ENCODE peak calls at places on chromosome 7, in five cellular contexts. N is A549, B is HepG2, H is GM12878, Y is K562. V is an unnamed sample.

GRCh38 chr7:130899638-130900401 is 165.8 kb upstream of the KLF14 start:
- DNase-seq in N (no peak), B (peak; percentile 95), H (no peak), Y (no peak), V (no peak)

GRCh38 chr7:80453699-80454340 is 58.0 kb downstream of the GNAT3 start:
- DNase-seq in N (peak; percentile 40), B (peak; percentile 12), H (no peak), Y (peak; percentile 7), V (peak; percentile 45)

GRCh38 chr7:30618961-30619360 is 24.3 kb downstream of the GARS1 start:
- DNase-seq in N (no peak), B (no peak), H (no peak), Y (no peak), V (peak; percentile 36)

GRCh38 chr7:112052507-112052906 is 153.7 kb downstream of the DOCK4 start:
- DNase-seq in N (no peak), B (no peak), H (no peak), Y (no peak), V (no peak)

GRCh38 chr7:158323741-158324396 is 263.8 kb downstream of the PTPRN2 start:
- DNase-seq in N (no peak), B (no peak), H (no peak), Y (no peak), V (peak; percentile 11)

GRCh38 chr7:33661430-33662160 is 243.7 kb upstream of the BMPER start:
- DNase-seq in N (no peak), B (no peak), H (no peak), Y (no peak), V (no peak)

GRCh38 chr7:90841759-90842429 is 245.8 kb downstream of the CDK14 start:
- DNase-seq in N (no peak), B (no peak), H (no peak), Y (no peak), V (no peak)

GRCh38 chr7:98467570-98468312 is 66.9 kb upstream of the BAIAP2L1 start:
- DNase-seq in N (peak; percentile 27), B (no peak), H (no peak), Y (peak; percentile 26), V (no peak)

DNA sequence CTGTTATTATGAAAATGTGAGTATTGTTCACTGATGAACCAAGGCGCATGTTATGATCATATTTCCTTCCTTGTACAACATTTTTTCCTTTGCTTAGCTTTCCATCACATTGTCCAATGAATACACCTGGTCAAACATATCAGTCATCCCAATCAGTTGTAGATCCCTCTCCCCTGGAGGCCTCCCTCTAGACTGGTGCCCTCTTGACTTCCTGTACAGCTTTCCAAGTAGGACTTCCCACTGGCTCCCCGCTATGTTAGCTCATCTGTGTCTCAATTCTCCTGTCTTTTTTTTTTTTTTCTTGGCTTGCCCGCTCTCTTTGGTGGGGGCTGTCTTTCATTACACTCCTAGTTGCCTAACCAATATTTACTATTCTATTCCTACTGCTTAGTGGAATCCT is 214.2 kb upstream of the NPY start:
- DNase-seq in N (no peak), B (no peak), H (no peak), Y (no peak), V (no peak)
- TF ChIP-seq CHD2 in N (no peak), B (no peak), H (no peak), Y (no peak), V (no peak)

DNA sequence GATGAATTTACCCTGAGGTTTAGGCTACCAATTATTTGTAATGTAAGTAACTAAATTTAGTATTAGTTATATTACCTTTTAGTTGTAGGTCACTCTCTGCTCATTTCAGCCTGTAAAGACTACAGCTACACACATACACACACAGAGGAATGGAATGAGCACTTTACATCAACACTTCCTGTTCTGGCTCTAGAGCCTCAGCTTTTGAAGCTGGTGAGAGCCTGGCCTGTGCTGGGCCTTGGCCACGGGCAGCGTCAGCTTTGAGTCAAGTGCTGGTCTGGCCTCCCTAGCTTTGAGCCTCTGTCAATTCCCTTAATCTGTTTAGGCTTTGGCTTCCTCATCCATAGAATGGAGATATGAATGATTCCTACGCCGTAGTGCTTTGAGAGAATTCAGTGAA is 141.7 kb downstream of the EGFR start:
- DNase-seq in N (no peak), B (no peak), H (no peak), Y (no peak), V (no peak)
- TF ChIP-seq CHD2 in N (no peak), B (no peak), H (no peak), Y (no peak), V (no peak)

GRCh38 chr7:107692501-107692900 is 31.9 kb downstream of the SLC26A4 start:
- DNase-seq in N (no peak), B (no peak), H (no peak), Y (no peak), V (no peak)
- TF ChIP-seq CHD2 in N (no peak), B (no peak), H (no peak), Y (no peak), V (no peak)

GRCh38 chr7:140247564-140247963 is 70.8 kb upstream of the KDM7A start:
- DNase-seq in N (no peak), B (no peak), H (no peak), Y (no peak), V (no peak)

GRCh38 chr7:140242057-140243031 is 65.6 kb upstream of the KDM7A start:
- DNase-seq in N (no peak), B (peak; percentile 20), H (peak; percentile 56), Y (peak; percentile 96), V (peak; percentile 81)

GRCh38 chr7:140249036-140249806 is 72.4 kb upstream of the KDM7A start:
- DNase-seq in N (peak; percentile 56), B (peak; percentile 95), H (no peak), Y (no peak), V (no peak)

DNA sequence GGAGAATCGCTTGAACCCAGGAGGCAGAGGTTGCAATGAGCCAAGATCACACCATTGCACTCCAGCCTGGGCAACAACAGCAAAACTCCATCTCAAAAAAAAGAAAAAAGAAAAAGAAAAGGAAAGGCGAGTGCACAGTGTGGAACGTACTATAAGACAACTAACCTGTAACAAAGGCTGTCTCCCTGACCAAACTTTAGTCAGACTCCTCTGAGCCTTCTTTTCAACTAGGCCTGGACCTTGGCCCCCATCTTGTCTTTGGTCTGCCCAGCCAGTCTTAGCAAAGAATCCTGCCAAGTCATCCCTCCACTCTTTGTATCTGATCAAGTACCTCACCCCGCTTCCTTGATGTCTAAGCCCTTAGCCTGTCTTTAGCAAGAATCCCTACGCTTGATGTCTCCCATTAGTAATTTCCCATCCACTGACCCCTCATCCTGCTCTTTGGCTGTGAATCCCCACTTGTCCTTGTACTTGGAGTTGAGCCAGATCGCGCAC is 68.9 kb upstream of the KDM7A start:
- DNase-seq in N (no peak), B (no peak), H (no peak), Y (peak; percentile 81), V (no peak)
- TF ChIP-seq CHD2 in N (no peak), B (no peak), H (no peak), Y (no peak), V (no peak)

DNA sequence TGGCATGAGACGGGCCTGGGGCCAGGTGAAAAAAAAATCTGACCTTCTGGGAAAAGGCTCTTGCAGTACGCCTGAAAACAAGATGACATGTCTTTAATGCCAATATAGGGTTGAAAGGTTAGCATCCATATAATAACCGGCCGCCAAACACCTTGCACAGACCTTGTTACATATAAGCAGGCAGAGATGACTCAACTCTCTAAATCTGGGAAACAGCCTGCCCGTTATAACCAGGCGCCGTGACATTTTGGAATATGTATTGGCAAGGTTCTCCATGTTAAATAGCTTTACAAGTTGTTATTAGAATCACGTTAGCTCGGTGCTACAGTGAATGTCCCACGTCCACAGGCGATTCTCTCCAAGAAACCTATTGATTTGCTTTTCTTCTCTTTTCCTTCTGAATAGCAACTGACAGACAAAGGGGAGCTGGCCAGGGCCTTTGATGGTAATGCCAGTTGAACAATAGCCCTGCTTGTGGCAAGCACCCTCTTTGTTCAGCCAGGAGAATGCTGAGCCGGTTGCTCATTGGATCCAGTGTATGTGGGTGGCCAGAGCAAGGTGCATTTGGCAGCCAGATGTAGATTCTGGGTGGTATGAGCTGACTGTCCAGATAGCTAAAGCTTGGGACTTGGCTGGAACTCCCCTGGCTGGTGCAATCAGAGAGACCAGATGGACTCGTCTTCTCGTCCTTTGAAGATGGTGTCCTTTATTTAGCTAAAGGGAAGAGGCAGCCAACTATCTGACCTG is 80.1 kb upstream of the AUTS2 start:
- DNase-seq in N (no peak), B (no peak), H (no peak), Y (no peak), V (peak; percentile 40)
- TF ChIP-seq CHD2 in N (no peak), B (no peak), H (no peak), Y (no peak), V (no peak)

DNA sequence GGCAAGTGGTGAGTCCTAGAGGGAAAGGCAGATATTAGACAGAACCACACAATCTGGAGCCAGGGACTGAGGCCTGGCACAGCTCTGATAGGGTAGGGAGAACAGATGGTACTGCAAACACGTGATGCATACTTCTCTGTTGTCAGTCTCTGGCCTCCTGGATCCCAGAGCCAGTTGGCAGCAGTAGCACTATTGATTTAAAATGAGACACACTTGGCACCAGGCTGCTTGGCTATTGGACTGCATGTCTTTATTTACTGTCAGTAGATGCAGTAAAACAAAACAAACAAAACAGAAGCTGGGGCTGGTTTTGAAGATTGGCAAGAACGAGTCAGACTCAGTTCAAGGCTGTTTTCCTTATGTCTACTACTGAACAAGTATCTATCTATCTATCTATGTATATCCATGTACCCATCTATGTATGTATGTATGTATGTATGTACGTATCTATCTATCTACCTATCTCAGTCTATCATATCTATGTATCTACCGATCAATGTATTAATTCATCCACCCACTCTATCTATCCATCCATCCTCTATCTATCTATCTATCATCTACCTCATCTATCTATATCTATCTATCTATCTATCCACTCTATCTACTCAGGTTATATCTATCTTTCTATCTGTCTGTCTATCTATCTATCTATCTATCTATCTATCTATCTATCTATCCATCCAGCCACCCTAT is 23.4 kb upstream of the MGAM2 start:
- DNase-seq in N (no peak), B (no peak), H (no peak), Y (no peak), V (no peak)
- TF ChIP-seq CHD2 in N (no peak), B (no peak), H (no peak), Y (no peak), V (no peak)

GRCh38 chr7:140375808-140376730 is 22.3 kb downstream of the SLC37A3 start:
- DNase-seq in N (no peak), B (no peak), H (no peak), Y (no peak), V (no peak)
- TF ChIP-seq CHD2 in N (no peak), B (no peak), H (no peak), Y (no peak), V (no peak)

V was measured in SK-N-SH.